ENCODE peak calls at places on chromosome 13, in nine cellular contexts. One of them, this sample, is unnamed. For H3K36me3, the result is how much of the 10 kb centered on the place peaks cover.

GRCh38 chr13:25771641-25772478 is 280.0 kb downstream of the SHISA2 start:
- DNase-seq in esophagus muscularis mucosa: no peak
- DNase-seq in colonic mucosa: no peak
- DNase-seq in H7: no peak
- DNase-seq in breast epithelium: no peak
- DNase-seq in tibial nerve: no peak
- DNase-seq in CD8-positive, alpha-beta T cell: no peak
- DNase-seq in thyroid gland: no peak
- DNase-seq in mesendoderm: peak
- DNase-seq in this sample: no peak

GRCh38 chr13:45278096-45278645 is 62.8 kb downstream of the TPT1 start:
- DNase-seq in esophagus muscularis mucosa: no peak
- DNase-seq in CD8-positive, alpha-beta T cell: no peak
- DNase-seq in breast epithelium: no peak
- DNase-seq in tibial nerve: no peak
- DNase-seq in colonic mucosa: no peak
- DNase-seq in thyroid gland: no peak
- DNase-seq in mesendoderm: no peak
- DNase-seq in H7: no peak
- DNase-seq in this sample: no peak

GRCh38 chr13:31236211-31236786 is 36.5 kb downstream of the B3GLCT start:
- DNase-seq in breast epithelium: no peak
- DNase-seq in thyroid gland: no peak
- DNase-seq in CD8-positive, alpha-beta T cell: no peak
- DNase-seq in H7: peak
- DNase-seq in tibial nerve: peak
- DNase-seq in colonic mucosa: no peak
- DNase-seq in mesendoderm: peak
- DNase-seq in esophagus muscularis mucosa: no peak
- DNase-seq in this sample: no peak

GRCh38 chr13:36385471-36385870 is 39.3 kb upstream of the SPART start:
- DNase-seq in CD8-positive, alpha-beta T cell: no peak
- DNase-seq in breast epithelium: no peak
- DNase-seq in mesendoderm: no peak
- DNase-seq in tibial nerve: no peak
- DNase-seq in esophagus muscularis mucosa: no peak
- DNase-seq in colonic mucosa: no peak
- DNase-seq in thyroid gland: no peak
- DNase-seq in H7: no peak
- DNase-seq in this sample: no peak

GRCh38 chr13:49308104-49308875 is 60.6 kb downstream of the CDADC1 start:
- DNase-seq in esophagus muscularis mucosa: no peak
- DNase-seq in breast epithelium: peak
- DNase-seq in mesendoderm: no peak
- DNase-seq in tibial nerve: peak
- DNase-seq in H7: no peak
- DNase-seq in CD8-positive, alpha-beta T cell: no peak
- DNase-seq in colonic mucosa: peak
- DNase-seq in thyroid gland: peak
- DNase-seq in this sample: no peak

GRCh38 chr13:51221674-51222509 is at the start of gene FAM124A:
- DNase-seq in breast epithelium: no peak
- DNase-seq in esophagus muscularis mucosa: no peak
- DNase-seq in CD8-positive, alpha-beta T cell: peak
- DNase-seq in thyroid gland: peak
- DNase-seq in mesendoderm: peak
- DNase-seq in tibial nerve: peak
- DNase-seq in H7: peak
- DNase-seq in colonic mucosa: peak
- DNase-seq in this sample: peak

GRCh38 chr13:80054806-80055205 is 286.1 kb downstream of the SPRY2 start:
- DNase-seq in tibial nerve: no peak
- DNase-seq in breast epithelium: no peak
- DNase-seq in esophagus muscularis mucosa: no peak
- DNase-seq in thyroid gland: no peak
- DNase-seq in CD8-positive, alpha-beta T cell: no peak
- DNase-seq in colonic mucosa: no peak
- DNase-seq in H7: no peak
- DNase-seq in mesendoderm: no peak
- DNase-seq in this sample: no peak

GRCh38 chr13:45872574-45872973 is 21.0 kb upstream of the SIAH3 start:
- DNase-seq in colonic mucosa: no peak
- DNase-seq in CD8-positive, alpha-beta T cell: no peak
- DNase-seq in thyroid gland: no peak
- DNase-seq in esophagus muscularis mucosa: no peak
- DNase-seq in H7: no peak
- DNase-seq in tibial nerve: no peak
- DNase-seq in breast epithelium: no peak
- DNase-seq in mesendoderm: no peak
- DNase-seq in this sample: no peak

GRCh38 chr13:39037410-39037879 is 444 bp downstream of the PROSER1 start:
- DNase-seq in colonic mucosa: no peak
- DNase-seq in tibial nerve: no peak
- DNase-seq in esophagus muscularis mucosa: no peak
- DNase-seq in CD8-positive, alpha-beta T cell: no peak
- DNase-seq in thyroid gland: no peak
- DNase-seq in mesendoderm: no peak
- DNase-seq in breast epithelium: no peak
- DNase-seq in H7: no peak
- DNase-seq in this sample: no peak

GRCh38 chr13:19794552-19795143 is 11.9 kb upstream of the PSPC1 start:
- DNase-seq in thyroid gland: peak
- DNase-seq in tibial nerve: no peak
- DNase-seq in H7: peak
- DNase-seq in mesendoderm: peak
- DNase-seq in colonic mucosa: no peak
- DNase-seq in esophagus muscularis mucosa: no peak
- DNase-seq in breast epithelium: no peak
- DNase-seq in CD8-positive, alpha-beta T cell: no peak
- DNase-seq in this sample: no peak

GRCh38 chr13:66501187-66501586 is 728.9 kb downstream of the PCDH9 start:
- DNase-seq in CD8-positive, alpha-beta T cell: no peak
- DNase-seq in esophagus muscularis mucosa: no peak
- DNase-seq in H7: no peak
- DNase-seq in tibial nerve: no peak
- DNase-seq in breast epithelium: no peak
- DNase-seq in mesendoderm: no peak
- DNase-seq in thyroid gland: no peak
- DNase-seq in colonic mucosa: no peak
- DNase-seq in this sample: no peak

GRCh38 chr13:40446365-40446764 is 220.1 kb downstream of the FOXO1 start:
- DNase-seq in mesendoderm: no peak
- DNase-seq in H7: no peak
- DNase-seq in tibial nerve: no peak
- DNase-seq in breast epithelium: no peak
- DNase-seq in esophagus muscularis mucosa: no peak
- DNase-seq in colonic mucosa: no peak
- DNase-seq in thyroid gland: no peak
- DNase-seq in CD8-positive, alpha-beta T cell: no peak
- DNase-seq in this sample: no peak

GRCh38 chr13:95588721-95589120 is 36.2 kb downstream of the CLDN10 start:
- DNase-seq in colonic mucosa: no peak
- DNase-seq in mesendoderm: no peak
- DNase-seq in tibial nerve: no peak
- DNase-seq in breast epithelium: no peak
- DNase-seq in CD8-positive, alpha-beta T cell: no peak
- DNase-seq in H7: no peak
- DNase-seq in esophagus muscularis mucosa: no peak
- DNase-seq in thyroid gland: no peak
- DNase-seq in this sample: no peak

GRCh38 chr13:28636677-28637317 is 22.1 kb upstream of the POMP start:
- DNase-seq in colonic mucosa: peak
- DNase-seq in mesendoderm: peak
- DNase-seq in esophagus muscularis mucosa: no peak
- DNase-seq in tibial nerve: peak
- DNase-seq in thyroid gland: peak
- DNase-seq in breast epithelium: no peak
- DNase-seq in H7: peak
- DNase-seq in CD8-positive, alpha-beta T cell: peak
- DNase-seq in this sample: peak

DNA sequence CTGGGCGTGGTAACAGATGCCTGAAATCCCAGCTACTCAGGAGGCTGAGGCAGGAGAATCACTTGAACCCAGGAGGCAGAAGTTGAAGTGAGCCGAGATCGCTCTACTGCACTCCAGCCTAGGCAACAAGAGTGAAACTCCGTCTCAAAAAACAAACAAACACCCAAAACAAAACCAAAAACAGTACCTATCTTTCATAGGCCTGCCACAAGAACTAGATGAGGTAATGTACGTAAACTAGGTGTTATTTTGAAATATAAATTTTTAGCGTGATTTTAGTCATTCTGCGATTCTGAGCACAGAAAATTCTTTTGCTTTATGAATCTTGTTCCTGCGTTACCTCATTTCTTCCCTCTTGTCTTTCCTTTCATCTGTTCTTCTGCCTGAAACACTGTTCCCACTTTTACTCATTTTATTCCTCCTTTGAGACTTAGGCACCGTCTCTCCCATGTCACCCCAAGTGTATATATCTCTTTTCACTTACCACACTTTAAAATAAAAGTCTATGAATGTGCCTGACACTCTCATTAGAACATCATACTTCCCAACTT is 238.2 kb upstream of the HTR2A start:
- DNase-seq in CD8-positive, alpha-beta T cell: no peak
- DNase-seq in breast epithelium: no peak
- DNase-seq in colonic mucosa: no peak
- DNase-seq in thyroid gland: no peak
- DNase-seq in mesendoderm: no peak
- DNase-seq in tibial nerve: no peak
- DNase-seq in esophagus muscularis mucosa: no peak
- DNase-seq in H7: no peak
- DNase-seq in this sample: no peak
- H3K36me3 ChIP-seq in CD8-positive, alpha-beta T cell: under half
- H3K36me3 ChIP-seq in breast epithelium: under half
- H3K36me3 ChIP-seq in colonic mucosa: under half
- H3K36me3 ChIP-seq in thyroid gland: under half
- H3K36me3 ChIP-seq in mesendoderm: under half
- H3K36me3 ChIP-seq in tibial nerve: under half
- H3K36me3 ChIP-seq in esophagus muscularis mucosa: under half
- H3K36me3 ChIP-seq in H7: under half
- H3K36me3 ChIP-seq in this sample: under half

GRCh38 chr13:48070942-48071341 is 24.0 kb downstream of the MED4 start:
- DNase-seq in H7: no peak
- DNase-seq in mesendoderm: peak
- DNase-seq in CD8-positive, alpha-beta T cell: no peak
- DNase-seq in colonic mucosa: no peak
- DNase-seq in esophagus muscularis mucosa: no peak
- DNase-seq in thyroid gland: no peak
- DNase-seq in breast epithelium: no peak
- DNase-seq in tibial nerve: no peak
- DNase-seq in this sample: no peak

GRCh38 chr13:48068952-48069351 is 26.0 kb downstream of the MED4 start:
- DNase-seq in colonic mucosa: no peak
- DNase-seq in thyroid gland: no peak
- DNase-seq in mesendoderm: no peak
- DNase-seq in H7: no peak
- DNase-seq in breast epithelium: no peak
- DNase-seq in esophagus muscularis mucosa: no peak
- DNase-seq in tibial nerve: no peak
- DNase-seq in CD8-positive, alpha-beta T cell: no peak
- DNase-seq in this sample: no peak

GRCh38 chr13:48069573-48069972 is 25.3 kb downstream of the MED4 start:
- DNase-seq in colonic mucosa: no peak
- DNase-seq in thyroid gland: no peak
- DNase-seq in mesendoderm: peak
- DNase-seq in CD8-positive, alpha-beta T cell: no peak
- DNase-seq in H7: no peak
- DNase-seq in tibial nerve: no peak
- DNase-seq in breast epithelium: no peak
- DNase-seq in esophagus muscularis mucosa: no peak
- DNase-seq in this sample: no peak

GRCh38 chr13:48066310-48066989 is 28.5 kb downstream of the MED4 start:
- DNase-seq in H7: no peak
- DNase-seq in tibial nerve: no peak
- DNase-seq in breast epithelium: no peak
- DNase-seq in colonic mucosa: no peak
- DNase-seq in CD8-positive, alpha-beta T cell: no peak
- DNase-seq in thyroid gland: no peak
- DNase-seq in mesendoderm: no peak
- DNase-seq in esophagus muscularis mucosa: no peak
- DNase-seq in this sample: peak

DNA sequence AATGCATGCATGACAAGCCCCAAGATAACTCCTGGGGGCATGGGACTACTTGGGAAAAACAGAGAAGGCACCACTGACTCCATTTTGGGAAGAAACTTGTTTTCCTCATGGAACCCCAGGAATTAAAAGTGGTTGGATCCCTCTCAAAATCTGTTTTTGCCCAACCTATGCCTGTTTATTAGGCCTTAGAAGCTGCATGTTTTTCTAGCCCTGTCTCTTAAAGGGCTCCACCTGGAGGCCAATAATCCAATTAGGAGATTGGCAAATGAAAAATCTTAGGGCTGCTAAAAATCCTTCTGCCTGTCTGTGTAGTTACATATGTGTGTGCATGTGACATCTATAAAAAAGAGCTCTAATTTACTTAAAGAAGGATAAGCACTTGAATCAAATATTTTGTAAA is 26.9 kb downstream of the MED4 start:
- DNase-seq in mesendoderm: no peak
- DNase-seq in tibial nerve: no peak
- DNase-seq in thyroid gland: no peak
- DNase-seq in colonic mucosa: no peak
- DNase-seq in breast epithelium: no peak
- DNase-seq in H7: no peak
- DNase-seq in CD8-positive, alpha-beta T cell: no peak
- DNase-seq in esophagus muscularis mucosa: no peak
- DNase-seq in this sample: no peak
- H3K36me3 ChIP-seq in mesendoderm: under half
- H3K36me3 ChIP-seq in tibial nerve: under half
- H3K36me3 ChIP-seq in thyroid gland: under half
- H3K36me3 ChIP-seq in colonic mucosa: under half
- H3K36me3 ChIP-seq in breast epithelium: under half
- H3K36me3 ChIP-seq in H7: under half
- H3K36me3 ChIP-seq in CD8-positive, alpha-beta T cell: under half
- H3K36me3 ChIP-seq in esophagus muscularis mucosa: under half
- H3K36me3 ChIP-seq in this sample: under half

DNA sequence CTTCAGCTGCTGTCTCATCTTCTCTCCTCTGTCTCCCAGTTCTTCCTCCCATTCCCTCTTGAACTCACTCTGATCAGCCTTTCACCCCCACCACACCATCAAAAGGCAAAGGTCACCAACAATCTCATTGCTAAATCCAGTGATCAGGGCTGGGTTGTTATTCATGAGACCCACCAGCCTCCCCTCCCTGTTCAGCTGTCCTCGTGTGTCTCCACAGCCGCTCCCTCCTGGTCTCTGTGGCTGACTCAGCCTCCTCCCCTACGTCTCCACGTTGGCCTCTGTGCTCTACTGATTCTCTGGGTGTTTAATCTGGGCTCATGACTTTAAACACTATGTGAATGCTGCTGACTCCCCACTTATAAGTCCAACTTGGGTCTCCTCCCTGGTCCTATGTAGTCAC is 38.9 kb downstream of the PARP4 start:
- DNase-seq in esophagus muscularis mucosa: no peak
- DNase-seq in breast epithelium: no peak
- DNase-seq in mesendoderm: no peak
- DNase-seq in tibial nerve: no peak
- DNase-seq in thyroid gland: no peak
- DNase-seq in CD8-positive, alpha-beta T cell: no peak
- DNase-seq in H7: no peak
- DNase-seq in colonic mucosa: no peak
- DNase-seq in this sample: no peak
- H3K36me3 ChIP-seq in esophagus muscularis mucosa: under half
- H3K36me3 ChIP-seq in breast epithelium: under half
- H3K36me3 ChIP-seq in mesendoderm: under half
- H3K36me3 ChIP-seq in tibial nerve: under half
- H3K36me3 ChIP-seq in thyroid gland: under half
- H3K36me3 ChIP-seq in CD8-positive, alpha-beta T cell: under half
- H3K36me3 ChIP-seq in H7: under half
- H3K36me3 ChIP-seq in colonic mucosa: under half
- H3K36me3 ChIP-seq in this sample: under half

GRCh38 chr13:113526466-113527220 is 36.1 kb upstream of the DCUN1D2 start:
- DNase-seq in thyroid gland: peak
- DNase-seq in tibial nerve: no peak
- DNase-seq in colonic mucosa: no peak
- DNase-seq in H7: no peak
- DNase-seq in esophagus muscularis mucosa: no peak
- DNase-seq in CD8-positive, alpha-beta T cell: no peak
- DNase-seq in mesendoderm: no peak
- DNase-seq in breast epithelium: peak
- DNase-seq in this sample: no peak
- H3K36me3 ChIP-seq in thyroid gland: under half
- H3K36me3 ChIP-seq in tibial nerve: under half
- H3K36me3 ChIP-seq in colonic mucosa: under half
- H3K36me3 ChIP-seq in H7: under half
- H3K36me3 ChIP-seq in esophagus muscularis mucosa: under half
- H3K36me3 ChIP-seq in CD8-positive, alpha-beta T cell: under half
- H3K36me3 ChIP-seq in mesendoderm: under half
- H3K36me3 ChIP-seq in breast epithelium: under half
- H3K36me3 ChIP-seq in this sample: under half

This sample was measured in GM06990.